ENCODE peak calls at places on chromosome 13, in eight cellular contexts. H is EL; U is stimulated activated CD8-positive, alpha-beta memory T cell treated with anti-CD3 and anti-CD28 coated beads, Interleukin-2, amount 100 ng/mL, for 48 hours; K is DMS153; F is cardiac muscle cell; N is M059J; Z is HCEC 1CT; O is A549. E is an unnamed sample.

GRCh38 chr13:81770868-81771505 is 1430.1 kb upstream of the SPRY2 start:
- DNase-seq in H (no peak), U (no peak), K (no peak), F (no peak), N (no peak), Z (no peak), O (no peak), E (no peak)

GRCh38 chr13:23020246-23020843 is 160.4 kb upstream of the SGCG start:
- DNase-seq in H (peak), U (no peak), K (peak), F (peak), N (peak), Z (peak), O (peak), E (peak)

GRCh38 chr13:100513987-100514670 is 74.5 kb downstream of the GGACT start:
- DNase-seq in H (no peak), U (no peak), K (peak), F (peak), N (peak), Z (no peak), O (no peak), E (no peak)

GRCh38 chr13:30375436-30375835 is 46.9 kb upstream of the UBE2L5 start:
- DNase-seq in H (no peak), U (no peak), K (no peak), F (no peak), N (no peak), Z (no peak), O (no peak), E (no peak)

GRCh38 chr13:72656357-72656756 is 71.1 kb downstream of the MZT1 start:
- DNase-seq in H (no peak), U (no peak), K (no peak), F (no peak), N (no peak), Z (no peak), O (no peak), E (no peak)

GRCh38 chr13:21825186-21825585 is 154.3 kb downstream of the FGF9 start:
- DNase-seq in H (no peak), U (no peak), K (no peak), F (no peak), N (no peak), Z (no peak), O (no peak), E (no peak)

GRCh38 chr13:80707000-80707983 is 366.4 kb upstream of the SPRY2 start:
- DNase-seq in H (no peak), U (no peak), K (no peak), F (no peak), N (no peak), Z (no peak), O (no peak), E (no peak)

GRCh38 chr13:44906758-44907157 is 82.5 kb downstream of the NUFIP1 start:
- DNase-seq in H (no peak), U (no peak), K (no peak), F (peak), N (peak), Z (no peak), O (no peak), E (no peak)

GRCh38 chr13:33953781-33954180 is 135.8 kb downstream of the RFC3 start:
- DNase-seq in H (peak), U (no peak), K (no peak), F (peak), N (no peak), Z (no peak), O (no peak), E (no peak)

GRCh38 chr13:59674616-59675015 is 489.1 kb downstream of the DIAPH3 start:
- DNase-seq in H (no peak), U (no peak), K (no peak), F (no peak), N (peak), Z (no peak), O (no peak), E (no peak)

GRCh38 chr13:106104281-106104901 is 431.1 kb downstream of the EFNB2 start:
- DNase-seq in H (peak), U (no peak), K (no peak), F (peak), N (peak), Z (peak), O (peak), E (no peak)

GRCh38 chr13:21061077-21061945 is at the start of gene LATS2:
- DNase-seq in H (peak), U (peak), K (no peak), F (peak), N (peak), Z (peak), O (peak), E (peak)

GRCh38 chr13:46297338-46297737 is 85.6 kb downstream of the LRRC63 start:
- DNase-seq in H (peak), U (no peak), K (no peak), F (peak), N (no peak), Z (peak), O (no peak), E (no peak)

GRCh38 chr13:78976696-78977095 is 317.7 kb upstream of the OBI1 start:
- DNase-seq in H (no peak), U (no peak), K (no peak), F (no peak), N (no peak), Z (no peak), O (no peak), E (no peak)

GRCh38 chr13:30868806-30869470 is 37.1 kb upstream of the MEDAG start:
- DNase-seq in H (peak), U (no peak), K (no peak), F (no peak), N (peak), Z (no peak), O (no peak), E (no peak)

GRCh38 chr13:113073942-113074341 is 31.6 kb upstream of the F7 start:
- DNase-seq in H (no peak), U (no peak), K (no peak), F (no peak), N (no peak), Z (no peak), O (no peak), E (no peak)

GRCh38 chr13:46855166-46855565 is 41.7 kb downstream of the HTR2A start:
- DNase-seq in H (no peak), U (no peak), K (no peak), F (no peak), N (no peak), Z (no peak), O (no peak), E (no peak)

GRCh38 chr13:113043931-113044330 is 61.7 kb upstream of the F7 start:
- DNase-seq in H (no peak), U (no peak), K (no peak), F (no peak), N (no peak), Z (no peak), O (no peak), E (no peak)

GRCh38 chr13:44763604-44764311 is 187.6 kb upstream of the TSC22D1 start:
- DNase-seq in H (no peak), U (no peak), K (no peak), F (peak), N (peak), Z (no peak), O (no peak), E (no peak)

GRCh38 chr13:41621716-41622508 is 164.6 kb downstream of the RGCC start:
- DNase-seq in H (no peak), U (no peak), K (no peak), F (peak), N (no peak), Z (peak), O (no peak), E (no peak)

GRCh38 chr13:48431987-48432615 is 19.2 kb upstream of the LPAR6 start:
- DNase-seq in H (peak), U (no peak), K (no peak), F (peak), N (peak), Z (no peak), O (no peak), E (no peak)

GRCh38 chr13:47933688-47934011 is 67.4 kb downstream of the SUCLA2 start:
- DNase-seq in H (no peak), U (no peak), K (no peak), F (peak), N (peak), Z (peak), O (no peak), E (no peak)

GRCh38 chr13:60258349-60258748 is 94.6 kb upstream of the DIAPH3 start:
- DNase-seq in H (no peak), U (no peak), K (no peak), F (no peak), N (no peak), Z (no peak), O (no peak), E (peak)

GRCh38 chr13:100106705-100107104 is 17.8 kb downstream of the PCCA start:
- DNase-seq in H (no peak), U (no peak), K (no peak), F (no peak), N (no peak), Z (no peak), O (no peak), E (no peak)

GRCh38 chr13:44312898-44313551 is 60.6 kb upstream of the SERP2 start:
- DNase-seq in H (peak), U (no peak), K (peak), F (peak), N (peak), Z (peak), O (peak), E (no peak)

GRCh38 chr13:48184260-48184659 is 48.7 kb upstream of the ITM2B start:
- DNase-seq in H (no peak), U (no peak), K (no peak), F (no peak), N (no peak), Z (no peak), O (no peak), E (no peak)

GRCh38 chr13:30607908-30608307 is 9.8 kb upstream of the USPL1 start:
- DNase-seq in H (no peak), U (peak), K (peak), F (no peak), N (no peak), Z (no peak), O (no peak), E (no peak)

GRCh38 chr13:100440756-100441421 is 147.7 kb downstream of the GGACT start:
- DNase-seq in H (peak), U (no peak), K (no peak), F (peak), N (no peak), Z (peak), O (no peak), E (no peak)